ENCODE peak calls at places on chromosomes 11 and 22, in six cellular contexts. B is AG04450; T is psoas muscle; G is pancreas; N is CD8-positive, alpha-beta T cell; F is fibroblast of lung. C is an unnamed sample.

GRCh38 chr11:72642815-72643511 is 31.3 kb downstream of the PDE2A start:
- DNase-seq in B (no peak), T (peak), G (no peak), N (peak), F (peak), C (no peak)

GRCh38 chr11:115905331-115905730 is 401.1 kb upstream of the CADM1 start:
- DNase-seq in B (no peak), T (no peak), G (no peak), N (no peak), F (peak), C (no peak)

GRCh38 chr11:125435461-125436238 is 60.4 kb downstream of the FEZ1 start:
- DNase-seq in B (no peak), T (no peak), G (no peak), N (no peak), F (no peak), C (no peak)

GRCh38 chr11:40513281-40513680 is 946.2 kb downstream of the LRRC4C start:
- DNase-seq in B (no peak), T (no peak), G (no peak), N (no peak), F (no peak), C (no peak)

GRCh38 chr11:6757373-6757967 is 14.3 kb downstream of the OR2AG2 start:
- DNase-seq in B (peak), T (peak), G (no peak), N (peak), F (peak), C (no peak)

GRCh38 chr11:77806415-77806814 is 14.1 kb downstream of the RSF1 start:
- DNase-seq in B (no peak), T (no peak), G (no peak), N (no peak), F (no peak), C (no peak)

GRCh38 chr11:134701564-134702165 is 289.6 kb upstream of the B3GAT1 start:
- DNase-seq in B (no peak), T (no peak), G (no peak), N (no peak), F (no peak), C (no peak)

GRCh38 chr11:35077709-35078695 is 61.0 kb upstream of the CD44 start:
- DNase-seq in B (no peak), T (no peak), G (no peak), N (peak), F (no peak), C (no peak)

GRCh38 chr11:6371825-6372224 is 18.4 kb upstream of the SMPD1 start:
- DNase-seq in B (no peak), T (no peak), G (no peak), N (no peak), F (no peak), C (no peak)

GRCh38 chr22:37345863-37346514 is 63.7 kb downstream of the CYTH4 start:
- DNase-seq in B (peak), T (no peak), G (peak), N (no peak), F (peak), C (no peak)

GRCh38 chr11:30725645-30726195 is 139.6 kb upstream of the MPPED2 start:
- DNase-seq in B (no peak), T (no peak), G (no peak), N (no peak), F (no peak), C (no peak)

DNA sequence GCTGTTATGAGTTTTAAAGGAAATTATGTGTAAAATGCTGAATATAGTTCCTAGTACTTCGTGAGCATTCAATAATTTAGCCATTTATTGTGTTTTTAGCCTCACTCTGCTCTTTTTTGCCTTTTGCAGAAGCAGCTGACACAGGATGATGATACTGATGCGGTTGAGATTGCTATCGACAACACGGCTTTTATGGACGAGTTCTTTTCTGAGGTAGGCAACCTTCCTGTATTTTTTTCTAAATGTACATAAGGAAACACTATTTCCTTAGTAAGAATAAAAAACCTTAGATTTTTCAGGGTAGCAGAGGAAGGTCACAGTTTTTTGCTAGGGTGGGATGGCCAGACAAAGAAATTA is 17.9 kb downstream of the STX3 start:
- DNase-seq in B (no peak), T (no peak), G (no peak), N (no peak), F (no peak), C (no peak)
- H3K27ac ChIP-seq in B (no peak), T (no peak), G (no peak), N (no peak), F (no peak), C (no peak)

DNA sequence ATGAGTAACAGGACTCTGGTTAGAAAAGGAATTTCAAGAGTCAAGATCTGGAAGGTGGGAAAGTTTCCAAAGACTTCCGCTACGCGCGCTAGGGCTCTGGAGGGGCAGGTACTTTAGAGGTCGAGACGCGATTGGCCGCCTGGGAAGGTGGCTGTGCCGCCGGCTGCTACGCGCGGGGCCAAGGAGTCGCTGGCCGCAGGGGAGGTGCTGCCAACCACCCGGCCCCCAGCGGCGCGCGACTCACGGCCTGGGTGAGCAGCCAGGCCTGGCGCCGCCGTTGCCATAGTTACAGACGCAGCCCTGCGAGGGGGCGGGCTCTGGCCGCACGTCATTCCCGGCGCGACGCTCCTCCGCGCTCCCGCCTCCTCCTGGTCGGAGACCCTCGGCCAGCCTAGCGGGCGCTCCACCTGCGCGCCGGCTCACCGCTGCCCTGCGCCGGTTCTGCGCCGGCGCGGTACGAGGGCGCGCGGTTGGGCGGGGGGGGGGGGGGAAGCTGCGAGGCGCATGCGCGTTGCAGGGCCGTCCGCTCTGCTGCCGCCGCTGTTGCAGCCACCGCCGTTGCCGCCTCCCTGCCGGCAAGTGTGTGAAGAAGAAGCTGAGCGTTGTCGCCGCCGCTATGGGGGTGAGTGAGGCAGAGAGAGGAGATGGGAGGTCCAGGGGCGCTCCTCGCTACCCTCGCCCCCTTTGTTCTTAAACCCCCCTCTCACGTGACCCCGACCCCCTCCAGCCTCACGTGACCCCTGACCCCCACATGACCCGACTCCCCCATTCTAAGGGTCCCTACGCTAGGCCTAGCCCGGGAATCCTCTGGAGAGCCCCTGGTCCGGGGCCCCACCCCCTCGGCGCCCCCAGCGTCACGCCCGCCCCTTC is at the start of gene NAA40:
- DNase-seq in B (peak), T (peak), G (peak), N (peak), F (peak), C (peak)
- TF ChIP-seq CTCF in B (no peak), T (no peak), G (no peak), N (no peak), F (no peak), C (no peak)

DNA sequence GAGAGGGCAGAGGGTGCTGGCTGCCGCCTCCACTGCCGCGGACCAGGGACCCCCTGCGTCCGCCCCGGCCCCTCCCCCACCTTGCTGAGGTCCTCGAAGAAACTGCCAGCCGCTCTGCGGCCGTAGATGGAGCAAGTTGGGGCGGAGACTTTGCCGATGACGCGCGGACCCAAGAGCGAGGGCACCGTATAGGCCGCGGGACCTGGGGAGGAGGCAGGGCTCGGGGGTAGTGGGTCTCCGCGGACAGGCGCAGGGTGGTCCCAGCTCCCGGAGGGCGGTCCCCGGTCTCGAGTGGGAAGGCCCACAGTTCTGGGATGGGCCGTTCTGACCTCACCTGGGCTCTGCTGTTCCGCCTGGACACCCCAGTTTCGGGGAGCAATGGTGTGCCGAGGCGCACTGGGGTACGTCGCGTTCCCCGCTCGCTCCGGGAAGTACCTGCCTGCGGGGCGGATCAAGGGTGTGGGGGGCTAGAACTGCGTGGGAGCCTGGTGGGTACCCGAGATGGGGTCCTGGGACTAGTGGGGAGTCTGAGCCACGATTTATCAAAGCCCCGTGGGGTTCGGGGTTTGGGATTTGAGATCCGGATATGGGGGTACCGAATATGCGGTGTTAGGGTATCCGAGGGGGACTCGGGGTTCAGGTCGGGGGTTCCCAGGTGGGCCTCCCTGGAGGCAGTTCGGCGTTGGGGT is 1.2 kb upstream of the TYMP start:
- DNase-seq in B (no peak), T (peak), G (peak), N (peak), F (peak), C (no peak)
- H3K4me3 ChIP-seq in B (peak), T (peak), G (peak), N (peak), F (peak), C (peak)

DNA sequence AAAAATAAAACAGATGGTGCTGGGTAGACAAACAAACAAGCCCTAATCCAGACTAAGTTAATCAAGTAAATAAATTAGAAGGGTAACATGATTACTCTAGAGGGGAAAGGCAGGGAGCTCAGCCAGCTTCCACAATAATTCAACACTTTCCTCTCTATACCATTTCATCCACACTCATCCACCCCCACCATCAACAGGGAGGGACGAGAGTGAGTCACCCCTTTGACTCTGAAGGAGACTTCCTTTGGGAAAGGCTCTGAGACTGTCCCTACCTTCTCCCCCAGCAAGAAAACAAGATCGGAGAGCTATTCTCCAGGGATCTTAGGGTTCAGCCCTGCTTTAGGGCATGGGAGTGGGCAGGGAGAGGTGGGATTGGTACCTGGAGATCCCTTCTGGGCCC is 33.1 kb downstream of the TRIM66 start:
- DNase-seq in B (peak), T (no peak), G (no peak), N (no peak), F (peak), C (no peak)
- H3K27ac ChIP-seq in B (peak), T (no peak), G (no peak), N (no peak), F (no peak), C (no peak)

GRCh38 chr11:64088159-64089026 is 52.7 kb downstream of the FLRT1 start:
- DNase-seq in B (no peak), T (no peak), G (no peak), N (no peak), F (no peak), C (no peak)
- TF ChIP-seq CTCF in B (peak), T (no peak), G (no peak), N (no peak), F (peak), C (no peak)

DNA sequence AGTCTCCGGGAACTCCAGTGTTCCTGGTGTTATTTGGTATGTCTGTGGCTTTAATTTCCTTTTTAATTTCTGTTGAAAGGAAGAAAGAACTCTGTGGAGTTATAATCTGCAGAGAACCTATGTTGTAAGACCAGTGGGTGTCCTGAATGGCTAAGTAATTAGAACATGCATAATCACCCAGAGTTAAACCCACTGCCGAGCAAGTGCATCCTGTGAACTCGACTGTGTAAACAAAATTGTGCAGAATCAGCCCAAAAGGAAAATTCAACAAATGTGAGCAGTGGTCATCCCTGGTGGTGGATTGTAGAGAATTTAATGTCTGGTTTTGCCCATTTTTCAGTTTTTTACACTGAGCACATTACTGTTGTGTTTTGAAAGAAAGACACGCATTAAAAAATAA is 162.5 kb downstream of the COMMD9 start:
- DNase-seq in B (no peak), T (no peak), G (no peak), N (no peak), F (peak), C (no peak)
- H3K4me3 ChIP-seq in B (no peak), T (no peak), G (no peak), N (no peak), F (no peak), C (no peak)